ENCODE peak calls at places on chromosomes 12 and 14, in six cellular contexts. G, U, T, I, L and J are unnamed samples.

GRCh38 chr14:70907996-70908917 is 998 bp downstream of the PCNX1 start:
- DNase-seq in G (no peak), U (peak; percentile 79), T (no peak), I (peak; percentile 37), L (peak; percentile 37), J (peak; percentile 59)

GRCh38 chr12:42961395-42961794 is 371.8 kb upstream of the PRICKLE1 start:
- DNase-seq in G (no peak), U (no peak), T (no peak), I (no peak), L (no peak), J (peak; percentile 28)

GRCh38 chr12:101238806-101239329 is 28.8 kb upstream of the SLC5A8 start:
- DNase-seq in G (no peak), U (no peak), T (no peak), I (no peak), L (no peak), J (no peak)

GRCh38 chr12:132739600-132740312 is 21.9 kb downstream of the ANKLE2 start:
- DNase-seq in G (no peak), U (no peak), T (no peak), I (no peak), L (no peak), J (no peak)

GRCh38 chr12:254039-254438 is 8.6 kb downstream of the SLC6A13 start:
- DNase-seq in G (no peak), U (no peak), T (no peak), I (no peak), L (no peak), J (no peak)

GRCh38 chr12:76685246-76685678 is 78.7 kb upstream of the ZDHHC17 start:
- DNase-seq in G (no peak), U (no peak), T (no peak), I (no peak), L (no peak), J (no peak)

GRCh38 chr12:104138747-104139186 is 757 bp upstream of the NFYB start:
- DNase-seq in G (no peak), U (no peak), T (no peak), I (no peak), L (no peak), J (peak; percentile 22)

GRCh38 chr12:130639759-130640158 is 76.3 kb downstream of the RIMBP2 start:
- DNase-seq in G (no peak), U (peak; percentile 34), T (no peak), I (no peak), L (no peak), J (no peak)

GRCh38 chr12:5656836-5657235 is 224.9 kb downstream of the NTF3 start:
- DNase-seq in G (no peak), U (no peak), T (no peak), I (no peak), L (no peak), J (no peak)

GRCh38 chr12:6068226-6068625 is 56.2 kb downstream of the VWF start:
- DNase-seq in G (no peak), U (no peak), T (no peak), I (no peak), L (no peak), J (no peak)

GRCh38 chr14:32363761-32364160 is 34.7 kb downstream of the AKAP6 start:
- DNase-seq in G (no peak), U (no peak), T (no peak), I (no peak), L (no peak), J (no peak)

GRCh38 chr12:130747867-130748740 is 32.0 kb upstream of the RIMBP2 start:
- DNase-seq in G (peak; percentile 6), U (peak; percentile 77), T (peak; percentile 18), I (peak; percentile 49), L (peak; percentile 80), J (peak; percentile 74)

GRCh38 chr12:59431266-59431665 is 164.6 kb upstream of the SLC16A7 start:
- DNase-seq in G (no peak), U (no peak), T (no peak), I (no peak), L (no peak), J (no peak)

GRCh38 chr14:36513451-36514277 is 6.4 kb downstream of the NKX2-1 start:
- DNase-seq in G (no peak), U (no peak), T (no peak), I (no peak), L (no peak), J (no peak)

GRCh38 chr12:116718578-116719454 is 19.1 kb downstream of the SPRING1 start:
- DNase-seq in G (no peak), U (peak; percentile 11), T (no peak), I (no peak), L (no peak), J (no peak)

GRCh38 chr14:100807496-100807895 is 18.4 kb upstream of the MEG3 start:
- DNase-seq in G (no peak), U (no peak), T (no peak), I (no peak), L (no peak), J (no peak)

GRCh38 chr14:35287481-35288013 is 4.6 kb upstream of the PSMA6 start:
- DNase-seq in G (no peak), U (no peak), T (no peak), I (no peak), L (no peak), J (no peak)